ENCODE peak calls at places on chromosomes 16 and 17, in four cellular contexts. U, A, J and W are unnamed samples.

GRCh38 chr17:43662432-43663141 is 865 bp upstream of the MEOX1 start:
- DNase-seq in J (peak; percentile 16), U (no peak), A (no peak), W (no peak)

GRCh38 chr16:30805056-30805369 is 18.0 kb upstream of the ZNF629 start:
- DNase-seq in U (no peak), J (no peak), A (no peak), W (no peak)

GRCh38 chr16:85584192-85584757 is 28.8 kb upstream of the GSE1 start:
- DNase-seq in A (no peak), U (no peak), J (no peak), W (no peak)

GRCh38 chr17:57413848-57414651 is 157.7 kb downstream of the MSI2 start:
- DNase-seq in J (no peak), A (no peak), U (no peak), W (peak; percentile 58)

GRCh38 chr16:51137097-51137496 is 14.0 kb downstream of the SALL1 start:
- DNase-seq in U (no peak), J (no peak), A (no peak), W (no peak)

GRCh38 chr17:6231886-6232767 is 161.9 kb downstream of the WSCD1 start:
- DNase-seq in A (no peak), J (no peak), U (no peak), W (no peak)

GRCh38 chr17:5485270-5486205 is at the start of gene DERL2:
- DNase-seq in A (no peak), J (no peak), U (no peak), W (no peak)

GRCh38 chr17:5133311-5133710 is 17.5 kb downstream of the USP6 start:
- DNase-seq in U (no peak), J (no peak), A (no peak), W (no peak)

GRCh38 chr16:11392041-11392581 is 46.9 kb downstream of the RMI2 start:
- DNase-seq in J (no peak), U (no peak), A (no peak), W (no peak)

GRCh38 chr17:48002208-48002919 is 31.5 kb downstream of the CDK5RAP3 start:
- DNase-seq in A (no peak), J (no peak), U (no peak), W (peak; percentile 87)

GRCh38 chr17:53628011-53628410 is 194.7 kb upstream of the KIF2B start:
- DNase-seq in J (no peak), A (no peak), U (no peak), W (peak; percentile 12)

GRCh38 chr16:10280262-10281170 is 98.3 kb upstream of the GRIN2A start:
- DNase-seq in U (no peak), J (no peak), A (no peak), W (no peak)

GRCh38 chr17:48123111-48123510 is 15.5 kb downstream of the SNX11 start:
- DNase-seq in A (no peak), J (no peak), U (no peak), W (no peak)

GRCh38 chr17:72422505-72423285 is 301.9 kb downstream of the SOX9 start:
- DNase-seq in A (no peak), U (peak; percentile 95), J (peak; percentile 73), W (no peak)

GRCh38 chr17:48547839-48548686 is 3.2 kb upstream of the HOXB2 start:
- DNase-seq in J (no peak), A (no peak), U (no peak), W (no peak)

GRCh38 chr16:84024854-84025253 is 17.7 kb downstream of the SLC38A8 start:
- DNase-seq in J (no peak), A (no peak), U (no peak), W (no peak)

GRCh38 chr17:1216209-1216937 is 36.6 kb upstream of the ABR start:
- DNase-seq in A (no peak), J (no peak), U (no peak), W (no peak)

GRCh38 chr16:27579086-27579980 is 29.4 kb downstream of the KATNIP start:
- DNase-seq in A (no peak), U (no peak), J (no peak), W (no peak)

GRCh38 chr17:55990332-55991006 is 162.8 kb upstream of the ANKFN1 start:
- DNase-seq in J (no peak), A (peak; percentile 20), U (no peak), W (no peak)

GRCh38 chr17:50171371-50172071 is 5.7 kb downstream of the SGCA start:
- DNase-seq in J (no peak), U (no peak), A (no peak), W (no peak)

GRCh38 chr16:89183463-89183862 is 11.9 kb downstream of the CDH15 start:
- DNase-seq in J (no peak), A (no peak), U (no peak), W (no peak)

GRCh38 chr17:8857919-8858318 is 9.6 kb downstream of the PIK3R6 start:
- DNase-seq in A (no peak), J (peak; percentile 90), U (no peak), W (peak; percentile 78)

GRCh38 chr16:86634290-86634689 is 55.9 kb downstream of the FOXL1 start:
- DNase-seq in J (no peak), A (no peak), U (peak; percentile 48), W (no peak)

GRCh38 chr17:32943647-32944191 is 15.8 kb downstream of the TMEM98 start:
- DNase-seq in J (no peak), A (no peak), U (no peak), W (no peak)

GRCh38 chr17:78558181-78558850 is 18.9 kb downstream of the DNAH17 start:
- DNase-seq in A (no peak), U (peak; percentile 26), J (no peak), W (peak; percentile 50)

GRCh38 chr16:66551362-66551761 is 1.0 kb upstream of the CKLF start:
- DNase-seq in U (peak; percentile 36), J (peak; percentile 30), A (no peak), W (peak; percentile 13)